ENCODE peak calls at places on chromosomes 3 and 15, in seven cellular contexts. G, Q, Y, S, P, F and O are unnamed samples. For H3K4me1, the result is how much of the 10 kb centered on the place peaks cover.

GRCh38 chr3:150308481-150308918 is 99.6 kb upstream of the TSC22D2 start:
- DNase-seq in G (no peak), Q (peak), Y (no peak), S (no peak), P (no peak), F (no peak), O (no peak)

GRCh38 chr3:100335137-100335833 is 728 bp downstream of the NIT2 start:
- DNase-seq in G (no peak), Q (peak), Y (no peak), S (peak), P (peak), F (no peak), O (no peak)

GRCh38 chr3:77460326-77460725 is 420.4 kb downstream of the ROBO2 start:
- DNase-seq in G (no peak), Q (no peak), Y (no peak), S (no peak), P (no peak), F (no peak), O (no peak)

GRCh38 chr15:39266882-39267281 is 314.0 kb upstream of the THBS1 start:
- DNase-seq in G (no peak), Q (no peak), Y (no peak), S (no peak), P (no peak), F (no peak), O (no peak)

GRCh38 chr15:96162322-96162721 is 168.2 kb upstream of the NR2F2 start:
- DNase-seq in G (no peak), Q (no peak), Y (no peak), S (no peak), P (peak), F (no peak), O (no peak)

GRCh38 chr3:173733029-173733652 is 335.6 kb downstream of the NLGN1 start:
- DNase-seq in G (no peak), Q (peak), Y (no peak), S (no peak), P (peak), F (no peak), O (no peak)

GRCh38 chr3:136675150-136675858 is 76.9 kb downstream of the STAG1 start:
- DNase-seq in G (no peak), Q (no peak), Y (no peak), S (no peak), P (no peak), F (no peak), O (no peak)

GRCh38 chr3:13217736-13218540 is 144.7 kb upstream of the IQSEC1 start:
- DNase-seq in G (no peak), Q (no peak), Y (no peak), S (no peak), P (peak), F (no peak), O (no peak)

GRCh38 chr3:110569073-110569472 is 502.5 kb upstream of the NECTIN3 start:
- DNase-seq in G (no peak), Q (no peak), Y (no peak), S (no peak), P (no peak), F (no peak), O (no peak)

GRCh38 chr3:41522620-41523019 is 323.3 kb downstream of the CTNNB1 start:
- DNase-seq in G (no peak), Q (no peak), Y (no peak), S (no peak), P (no peak), F (no peak), O (no peak)

GRCh38 chr3:184932777-184933176 is 120.8 kb downstream of the VPS8 start:
- DNase-seq in G (no peak), Q (no peak), Y (no peak), S (no peak), P (no peak), F (no peak), O (no peak)

GRCh38 chr3:32374788-32375595 is 16.7 kb upstream of the CMTM7 start:
- DNase-seq in G (no peak), Q (peak), Y (no peak), S (peak), P (peak), F (no peak), O (no peak)

GRCh38 chr3:62795978-62796635 is 79.1 kb downstream of the CADPS start:
- DNase-seq in G (no peak), Q (no peak), Y (no peak), S (no peak), P (no peak), F (no peak), O (no peak)

GRCh38 chr3:10228248-10228950 is 19.9 kb upstream of the TATDN2 start:
- DNase-seq in G (no peak), Q (no peak), Y (no peak), S (no peak), P (no peak), F (no peak), O (no peak)

GRCh38 chr15:50828610-50829206 is 63.2 kb upstream of the SPPL2A start:
- DNase-seq in G (no peak), Q (peak), Y (peak), S (no peak), P (peak), F (no peak), O (no peak)

GRCh38 chr15:96693990-96694517 is 363.6 kb downstream of the NR2F2 start:
- DNase-seq in G (no peak), Q (no peak), Y (no peak), S (no peak), P (no peak), F (no peak), O (no peak)

GRCh38 chr3:60839242-60839641 is 412.0 kb downstream of the FHIT start:
- DNase-seq in G (no peak), Q (no peak), Y (no peak), S (no peak), P (no peak), F (no peak), O (no peak)

GRCh38 chr15:88604381-88604951 is 16.7 kb upstream of the AEN start:
- DNase-seq in G (no peak), Q (no peak), Y (no peak), S (no peak), P (no peak), F (no peak), O (no peak)

GRCh38 chr3:124628865-124629264 is 101.4 kb upstream of the UMPS start:
- DNase-seq in G (no peak), Q (no peak), Y (no peak), S (no peak), P (no peak), F (no peak), O (no peak)

GRCh38 chr3:81154611-81155143 is 606.8 kb downstream of the GBE1 start:
- DNase-seq in G (no peak), Q (no peak), Y (no peak), S (no peak), P (no peak), F (no peak), O (no peak)

GRCh38 chr3:189625566-189625965 is 5.6 kb upstream of the TP63 start:
- DNase-seq in G (no peak), Q (no peak), Y (no peak), S (no peak), P (no peak), F (no peak), O (no peak)

GRCh38 chr15:56320861-56321260 is 44.4 kb upstream of the TEX9 start:
- DNase-seq in G (no peak), Q (no peak), Y (no peak), S (no peak), P (no peak), F (no peak), O (no peak)

GRCh38 chr3:112519424-112520001 is 20.2 kb upstream of the BTLA start:
- DNase-seq in G (no peak), Q (peak), Y (no peak), S (peak), P (peak), F (no peak), O (no peak)

GRCh38 chr15:70466895-70467529 is 296.3 kb downstream of the UACA start:
- DNase-seq in G (peak), Q (peak), Y (no peak), S (peak), P (peak), F (no peak), O (no peak)

GRCh38 chr15:63492541-63493077 is 11.8 kb upstream of the USP3 start:
- DNase-seq in G (no peak), Q (no peak), Y (no peak), S (no peak), P (no peak), F (no peak), O (no peak)

GRCh38 chr3:106428565-106428994 is 559.8 kb upstream of the CBLB start:
- DNase-seq in G (no peak), Q (peak), Y (peak), S (no peak), P (no peak), F (no peak), O (peak)

GRCh38 chr15:81002254-81003022 is 1.7 kb downstream of the TLNRD1 start:
- DNase-seq in G (no peak), Q (peak), Y (peak), S (no peak), P (no peak), F (no peak), O (peak)

GRCh38 chr3:13549513-13550256 is 760 bp downstream of the FBLN2 start:
- DNase-seq in G (no peak), Q (no peak), Y (no peak), S (no peak), P (no peak), F (no peak), O (no peak)

GRCh38 chr3:141348848-141349247 is 19.5 kb upstream of the ZBTB38 start:
- DNase-seq in G (no peak), Q (no peak), Y (no peak), S (no peak), P (no peak), F (no peak), O (no peak)

GRCh38 chr15:85710340-85710842 is 84.3 kb downstream of the KLHL25 start:
- DNase-seq in G (no peak), Q (no peak), Y (no peak), S (no peak), P (no peak), F (no peak), O (no peak)

GRCh38 chr3:179272385-179272784 is 21.5 kb upstream of the KCNMB3 start:
- DNase-seq in G (no peak), Q (no peak), Y (no peak), S (no peak), P (no peak), F (no peak), O (no peak)

GRCh38 chr15:41648770-41649169 is 11.4 kb upstream of the MGA start:
- DNase-seq in G (no peak), Q (no peak), Y (no peak), S (no peak), P (no peak), F (no peak), O (no peak)
- TF ChIP-seq CTCF in G (no peak), Q (no peak), Y (no peak), S (no peak), P (no peak), F (no peak), O (no peak)

DNA sequence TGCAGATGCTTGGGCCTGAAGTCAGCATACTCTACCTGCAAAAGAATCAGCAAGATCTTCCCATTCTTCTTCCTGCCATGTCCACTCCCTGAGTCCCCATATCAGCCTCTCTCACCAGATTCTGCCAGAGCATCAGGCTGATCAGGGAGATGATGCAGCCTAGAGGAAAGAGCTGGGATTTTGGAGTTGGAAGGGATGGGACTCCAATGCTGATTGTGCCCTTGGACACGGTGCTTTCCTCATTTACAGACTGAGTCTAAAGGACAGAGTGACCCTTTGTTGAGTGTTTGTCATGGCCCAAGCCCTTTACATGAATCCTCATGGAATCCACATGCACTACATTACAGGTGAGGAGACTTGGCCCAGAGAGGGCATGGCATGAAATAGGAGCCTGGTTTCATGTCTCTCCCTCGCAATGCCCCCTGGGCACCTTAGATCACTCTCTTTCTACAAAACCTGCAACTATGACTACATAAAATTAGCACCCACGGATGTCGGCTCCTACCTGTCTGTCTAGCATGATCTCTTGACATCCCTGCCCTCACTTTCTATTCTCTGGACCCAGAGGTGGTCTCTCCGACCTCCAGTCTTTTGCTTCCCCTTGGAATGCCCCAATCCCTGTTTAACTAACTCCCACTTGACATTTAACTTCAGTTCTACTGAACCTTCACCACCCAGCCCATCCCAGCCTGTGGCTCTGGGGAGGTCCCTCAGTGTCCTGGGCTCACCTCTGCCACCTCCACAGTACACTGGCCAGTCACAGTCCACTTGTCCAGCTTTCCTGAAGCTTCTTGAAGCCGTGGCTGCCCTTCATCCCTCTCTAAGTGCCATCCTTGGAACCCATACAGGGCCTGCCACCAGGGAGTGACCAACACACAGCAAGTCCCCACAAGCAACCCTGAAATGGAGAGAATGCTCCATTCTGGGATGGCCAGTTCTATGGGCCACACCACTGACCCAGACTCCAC is 173.5 kb downstream of the ABHD5 start:
- DNase-seq in G (peak), Q (no peak), Y (no peak), S (no peak), P (no peak), F (no peak), O (peak)
- H3K4me1 ChIP-seq in G (under half), Q (under half), Y (under half), S (under half), P (under half), F (under half), O (under half)

GRCh38 chr15:76321171-76321570 is 9.9 kb upstream of the ETFA start:
- DNase-seq in G (no peak), Q (no peak), Y (no peak), S (no peak), P (no peak), F (no peak), O (no peak)
- TF ChIP-seq CTCF in G (no peak), Q (no peak), Y (no peak), S (no peak), P (no peak), F (no peak), O (no peak)

GRCh38 chr3:168574455-168575158 is 478.9 kb upstream of the GOLIM4 start:
- DNase-seq in G (no peak), Q (no peak), Y (no peak), S (no peak), P (peak), F (no peak), O (no peak)

GRCh38 chr3:168581718-168582332 is 486.1 kb upstream of the GOLIM4 start:
- DNase-seq in G (no peak), Q (no peak), Y (no peak), S (no peak), P (no peak), F (no peak), O (no peak)

GRCh38 chr3:168575750-168576149 is 480.0 kb upstream of the GOLIM4 start:
- DNase-seq in G (no peak), Q (no peak), Y (no peak), S (no peak), P (no peak), F (no peak), O (no peak)

GRCh38 chr3:168582503-168582902 is 486.8 kb upstream of the GOLIM4 start:
- DNase-seq in G (no peak), Q (no peak), Y (no peak), S (no peak), P (no peak), F (no peak), O (no peak)

GRCh38 chr3:168579010-168579409 is 483.3 kb upstream of the GOLIM4 start:
- DNase-seq in G (no peak), Q (no peak), Y (no peak), S (no peak), P (no peak), F (no peak), O (no peak)
- H3K4me1 ChIP-seq in G (under half), Q (under half), Y (under half), S (under half), P (under half), F (under half), O (under half)

GRCh38 chr15:43274136-43274535 is 7.4 kb upstream of the TGM5 start:
- DNase-seq in G (no peak), Q (no peak), Y (peak), S (no peak), P (no peak), F (no peak), O (peak)

GRCh38 chr15:43268111-43269105 is 1.7 kb upstream of the TGM5 start:
- DNase-seq in G (no peak), Q (no peak), Y (no peak), S (no peak), P (peak), F (no peak), O (no peak)

GRCh38 chr15:43270113-43270665 is 3.5 kb upstream of the TGM5 start:
- DNase-seq in G (no peak), Q (no peak), Y (no peak), S (no peak), P (no peak), F (no peak), O (peak)

GRCh38 chr15:43273243-43273642 is 6.5 kb upstream of the TGM5 start:
- DNase-seq in G (no peak), Q (no peak), Y (no peak), S (no peak), P (no peak), F (no peak), O (no peak)

GRCh38 chr15:43270676-43271306 is 4.1 kb upstream of the TGM5 start:
- DNase-seq in G (no peak), Q (no peak), Y (no peak), S (no peak), P (no peak), F (no peak), O (no peak)
- TF ChIP-seq CTCF in G (no peak), Q (no peak), Y (no peak), S (peak), P (no peak), F (no peak), O (no peak)

GRCh38 chr3:195878424-195879274 is 29.7 kb downstream of the TNK2 start:
- DNase-seq in G (no peak), Q (no peak), Y (no peak), S (peak), P (no peak), F (no peak), O (no peak)

GRCh38 chr3:195877767-195878423 is 30.5 kb downstream of the TNK2 start:
- DNase-seq in G (no peak), Q (peak), Y (no peak), S (peak), P (no peak), F (no peak), O (no peak)

GRCh38 chr3:195880037-195880431 is 28.3 kb downstream of the TNK2 start:
- DNase-seq in G (no peak), Q (no peak), Y (no peak), S (no peak), P (no peak), F (no peak), O (no peak)

GRCh38 chr3:195881276-195881988 is 26.9 kb downstream of the TNK2 start:
- DNase-seq in G (no peak), Q (no peak), Y (no peak), S (no peak), P (no peak), F (no peak), O (no peak)

GRCh38 chr3:195879416-195880036 is 28.8 kb downstream of the TNK2 start:
- DNase-seq in G (no peak), Q (no peak), Y (no peak), S (no peak), P (no peak), F (no peak), O (no peak)
- H3K4me1 ChIP-seq in G (under half), Q (under half), Y (under half), S (under half), P (under half), F (under half), O (under half)

DNA sequence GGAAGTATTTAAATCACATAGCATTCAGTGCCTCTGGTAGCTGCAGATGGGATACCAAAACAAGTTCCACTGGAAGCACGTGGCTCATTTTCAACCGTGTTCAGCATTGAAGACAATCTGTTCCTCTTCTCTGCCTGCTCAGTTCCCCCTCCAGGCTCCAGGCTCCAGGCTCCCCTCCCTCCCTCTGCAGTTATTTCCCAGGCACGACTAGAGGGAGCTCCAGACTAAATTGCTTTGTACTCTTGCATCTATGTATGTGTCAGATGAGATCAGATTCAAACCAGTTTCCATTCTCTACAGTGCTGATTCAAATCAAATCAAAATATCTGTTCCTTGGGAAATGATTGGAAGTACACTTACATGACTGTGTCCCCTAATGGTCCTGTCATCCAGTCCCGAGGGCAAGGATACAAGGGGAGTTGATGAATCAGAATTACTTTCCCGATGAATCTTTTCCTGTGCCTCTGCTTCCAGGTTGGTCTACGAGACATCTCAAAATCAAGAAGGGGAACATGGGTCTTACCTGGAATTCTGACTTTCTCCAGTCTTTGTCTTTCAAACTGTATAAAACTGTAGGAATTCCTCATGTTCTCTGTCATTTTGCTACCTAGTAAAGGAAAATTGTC is 600.5 kb downstream of the EDEM1 start:
- DNase-seq in G (peak), Q (peak), Y (no peak), S (no peak), P (no peak), F (no peak), O (no peak)
- TF ChIP-seq CTCF in G (no peak), Q (no peak), Y (no peak), S (peak), P (peak), F (no peak), O (no peak)

GRCh38 chr3:16203671-16204629 is 29.5 kb downstream of the GALNT15 start:
- DNase-seq in G (no peak), Q (no peak), Y (no peak), S (no peak), P (no peak), F (no peak), O (no peak)

GRCh38 chr3:16200411-16200810 is 25.9 kb downstream of the GALNT15 start:
- DNase-seq in G (no peak), Q (no peak), Y (no peak), S (no peak), P (no peak), F (no peak), O (no peak)

GRCh38 chr3:16204751-16205150 is 30.3 kb downstream of the GALNT15 start:
- DNase-seq in G (no peak), Q (no peak), Y (no peak), S (no peak), P (no peak), F (no peak), O (no peak)

GRCh38 chr3:16205156-16205870 is 30.8 kb downstream of the GALNT15 start:
- DNase-seq in G (no peak), Q (no peak), Y (no peak), S (no peak), P (no peak), F (no peak), O (no peak)

DNA sequence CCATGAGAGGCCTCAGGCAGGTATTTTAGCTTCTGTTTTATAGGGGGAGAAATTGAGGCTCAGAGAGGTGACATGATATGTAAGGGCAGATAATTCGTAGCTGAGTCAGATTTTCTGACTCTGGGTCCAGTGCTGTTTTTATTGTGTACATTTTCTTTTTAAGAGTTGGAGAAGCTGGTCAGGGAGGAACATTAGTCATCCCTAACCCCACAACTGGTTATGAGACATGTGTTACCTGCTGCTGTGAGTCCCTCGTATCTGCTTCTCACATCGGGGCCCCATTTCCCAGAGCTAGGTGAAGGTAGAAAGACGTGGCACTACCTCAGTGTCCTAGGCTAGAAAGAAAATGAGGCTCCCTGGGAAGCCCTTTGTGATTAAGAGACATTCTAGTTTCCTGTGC is 28.6 kb downstream of the GALNT15 start:
- DNase-seq in G (no peak), Q (no peak), Y (no peak), S (no peak), P (no peak), F (no peak), O (no peak)
- H3K4me1 ChIP-seq in G (under half), Q (under half), Y (under half), S (under half), P (under half), F (under half), O (under half)